ENCODE peak calls at places on chromosomes 13 and 19, in five cellular contexts. I is thoracic aorta, M is A549, U is progenitor cell of endocrine pancreas, R is right atrium auricular region. H is an unnamed sample.

GRCh38 chr13:40275636-40276035 is 390.8 kb downstream of the FOXO1 start:
- DNase-seq in I (no peak), M (no peak), U (no peak), R (no peak), H (no peak)

GRCh38 chr13:31987071-31987470 is 44.5 kb upstream of the FRY start:
- DNase-seq in I (no peak), M (no peak), U (no peak), R (no peak), H (no peak)

GRCh38 chr19:49117677-49118564 is 1.0 kb downstream of the C19orf73 start:
- DNase-seq in I (no peak), M (no peak), U (no peak), R (no peak), H (no peak)

GRCh38 chr13:43561081-43561480 is 225.7 kb downstream of the ENOX1 start:
- DNase-seq in I (no peak), M (no peak), U (no peak), R (no peak), H (no peak)

GRCh38 chr19:58196911-58197616 is 14.2 kb downstream of the ZNF274 start:
- DNase-seq in I (no peak), M (no peak), U (no peak), R (no peak), H (no peak)

GRCh38 chr13:94007072-94007471 is 472.4 kb downstream of the DCT start:
- DNase-seq in I (no peak), M (no peak), U (no peak), R (no peak), H (no peak)

GRCh38 chr19:55528030-55528801 is 8.7 kb downstream of the SBK2 start:
- DNase-seq in I (no peak), M (no peak), U (no peak), R (no peak), H (no peak)

GRCh38 chr13:22967669-22968068 is 213.1 kb upstream of the SGCG start:
- DNase-seq in I (no peak), M (no peak), U (no peak), R (no peak), H (no peak)

GRCh38 chr13:108789476-108789875 is 160.1 kb downstream of the MYO16 start:
- DNase-seq in I (no peak), M (no peak), U (no peak), R (no peak), H (no peak)

GRCh38 chr13:36888645-36889044 is 31.4 kb downstream of the SMAD9 start:
- DNase-seq in I (no peak), M (no peak), U (no peak), R (no peak), H (no peak)

GRCh38 chr13:40666905-40667621 is 622 bp upstream of the FOXO1 start:
- DNase-seq in I (no peak), M (peak), U (peak), R (no peak), H (no peak)

GRCh38 chr13:25177636-25178035 is 5.5 kb upstream of the AMER2 start:
- DNase-seq in I (no peak), M (no peak), U (no peak), R (no peak), H (no peak)

GRCh38 chr13:90430127-90430526 is 917.4 kb upstream of the MIR17HG start:
- DNase-seq in I (no peak), M (no peak), U (no peak), R (no peak), H (no peak)

GRCh38 chr19:6233827-6234511 is 45.8 kb downstream of the MLLT1 start:
- DNase-seq in I (no peak), M (no peak), U (no peak), R (no peak), H (no peak)

GRCh38 chr19:51247972-51248371 is 2.9 kb upstream of the SIGLECL1 start:
- DNase-seq in I (no peak), M (no peak), U (no peak), R (no peak), H (no peak)

GRCh38 chr19:7869453-7869909 is 4.7 kb downstream of the PRR36 start:
- DNase-seq in I (no peak), M (no peak), U (no peak), R (no peak), H (no peak)
- TF ChIP-seq CTCF in I (no peak), M (no peak), U (peak), R (peak), H (peak)

GRCh38 chr13:44917589-44918322 is 71.5 kb downstream of the NUFIP1 start:
- DNase-seq in I (peak), M (peak), U (peak), R (peak), H (peak)
- TF ChIP-seq CTCF in I (peak), M (no peak), U (peak), R (peak), H (peak)

GRCh38 chr13:100722517-100722916 is 47.9 kb upstream of the TMTC4 start:
- DNase-seq in I (no peak), M (no peak), U (no peak), R (no peak), H (no peak)
- TF ChIP-seq CTCF in I (no peak), M (no peak), U (no peak), R (no peak), H (no peak)

GRCh38 chr13:96824110-96824509 is 170.2 kb downstream of the OXGR1 start:
- DNase-seq in I (no peak), M (no peak), U (no peak), R (no peak), H (no peak)

GRCh38 chr13:96821381-96821780 is 172.9 kb downstream of the OXGR1 start:
- DNase-seq in I (no peak), M (no peak), U (no peak), R (no peak), H (no peak)

GRCh38 chr13:96821971-96822370 is 172.3 kb downstream of the OXGR1 start:
- DNase-seq in I (no peak), M (no peak), U (no peak), R (no peak), H (no peak)

GRCh38 chr13:96819375-96819774 is 174.9 kb downstream of the OXGR1 start:
- DNase-seq in I (no peak), M (no peak), U (no peak), R (no peak), H (no peak)

GRCh38 chr13:96822900-96823299 is 171.4 kb downstream of the OXGR1 start:
- DNase-seq in I (no peak), M (peak), U (no peak), R (no peak), H (no peak)
- TF ChIP-seq CTCF in I (no peak), M (no peak), U (peak), R (no peak), H (peak)

GRCh38 chr19:9858766-9859165 is 23.6 kb downstream of the PIN1 start:
- DNase-seq in I (no peak), M (no peak), U (no peak), R (no peak), H (no peak)

GRCh38 chr19:9856609-9857008 is 21.5 kb downstream of the PIN1 start:
- DNase-seq in I (no peak), M (no peak), U (no peak), R (no peak), H (no peak)

GRCh38 chr19:9857920-9858746 is 23.0 kb downstream of the PIN1 start:
- DNase-seq in I (no peak), M (no peak), U (no peak), R (no peak), H (no peak)

GRCh38 chr19:9854282-9854846 is 19.2 kb downstream of the PIN1 start:
- DNase-seq in I (no peak), M (no peak), U (no peak), R (no peak), H (no peak)

GRCh38 chr19:9857076-9857721 is 22.1 kb downstream of the PIN1 start:
- DNase-seq in I (no peak), M (no peak), U (no peak), R (no peak), H (no peak)
- TF ChIP-seq CTCF in I (no peak), M (no peak), U (no peak), R (no peak), H (no peak)

DNA sequence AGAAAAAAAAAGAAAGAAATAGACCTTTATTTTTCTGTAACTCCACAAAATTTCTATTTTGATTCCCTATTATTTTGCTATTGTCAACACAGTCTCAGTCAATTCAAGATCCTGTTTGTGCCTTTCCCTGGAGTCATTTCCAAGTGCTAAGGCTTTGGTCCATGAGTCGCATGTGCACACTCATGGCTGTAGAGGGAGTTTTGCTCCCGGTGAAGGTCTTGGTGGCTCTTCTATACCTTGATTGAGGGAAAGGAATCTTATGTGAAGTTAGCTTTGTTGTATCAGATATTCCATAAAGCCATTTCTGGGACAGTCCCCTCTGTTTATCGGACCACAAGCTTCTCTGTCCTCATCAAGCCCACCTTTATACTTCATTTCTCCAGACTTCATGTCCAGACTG is 58.7 kb upstream of the ALOX5AP start:
- DNase-seq in I (no peak), M (no peak), U (no peak), R (no peak), H (no peak)
- TF ChIP-seq CTCF in I (peak), M (peak), U (peak), R (no peak), H (peak)

DNA sequence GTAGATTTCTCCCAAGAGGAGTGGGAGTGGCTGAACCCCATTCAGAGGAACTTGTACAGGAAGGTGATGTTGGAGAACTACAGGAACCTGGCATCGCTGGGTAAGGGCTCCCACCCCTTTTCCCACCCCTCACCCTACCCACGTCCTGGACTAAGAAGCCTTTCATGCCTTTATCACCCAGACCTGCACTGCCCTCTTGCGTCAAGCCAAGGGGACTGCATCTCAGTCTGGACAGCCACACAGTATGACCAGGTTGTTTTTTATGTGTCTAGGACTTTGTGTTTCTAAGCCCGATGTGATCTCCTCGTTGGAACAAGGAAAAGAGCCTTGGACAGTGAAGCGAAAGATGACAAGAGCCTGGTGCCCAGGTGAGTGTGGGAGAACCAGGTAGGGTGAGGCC is 8.8 kb downstream of the ZFP28 start:
- DNase-seq in I (no peak), M (no peak), U (no peak), R (no peak), H (no peak)
- TF ChIP-seq CTCF in I (no peak), M (no peak), U (no peak), R (no peak), H (no peak)